ENCODE peak calls at places on chromosomes 3 and 15, in five cellular contexts. H, A, P, I and X are unnamed samples. For H3K36me3, the result is how much of the 10 kb centered on the place peaks cover.

GRCh38 chr3:31523543-31523942 is 9.2 kb upstream of the STT3B start:
- DNase-seq in H (no peak), A (no peak), P (no peak), I (no peak), X (no peak)

GRCh38 chr3:24595801-24596200 is 101.2 kb upstream of the THRB start:
- DNase-seq in H (no peak), A (no peak), P (no peak), I (no peak), X (no peak)

GRCh38 chr3:161423911-161424522 is 52.7 kb upstream of the SPTSSB start:
- DNase-seq in H (no peak), A (no peak), P (no peak), I (peak), X (no peak)

GRCh38 chr3:61118830-61119229 is 132.4 kb downstream of the FHIT start:
- DNase-seq in H (no peak), A (no peak), P (no peak), I (no peak), X (no peak)

GRCh38 chr15:90882781-90883525 is 1.4 kb upstream of the FES start:
- DNase-seq in H (no peak), A (no peak), P (no peak), I (no peak), X (no peak)

GRCh38 chr3:128433630-128434185 is 33.0 kb downstream of the DNAJB8 start:
- DNase-seq in H (no peak), A (no peak), P (no peak), I (no peak), X (no peak)

GRCh38 chr3:150132101-150132749 is 161.5 kb upstream of the PFN2 start:
- DNase-seq in H (no peak), A (no peak), P (no peak), I (no peak), X (no peak)

GRCh38 chr15:57522148-57522547 is 69.6 kb upstream of the MYZAP start:
- DNase-seq in H (no peak), A (peak), P (no peak), I (no peak), X (no peak)

GRCh38 chr3:159458010-159458409 is 530.6 kb upstream of the IL12A start:
- DNase-seq in H (no peak), A (no peak), P (no peak), I (no peak), X (no peak)

GRCh38 chr15:74044267-74045110 is 37.9 kb downstream of the GOLGA6A start:
- DNase-seq in H (no peak), A (no peak), P (no peak), I (no peak), X (no peak)

GRCh38 chr3:42855547-42856380 is 19.9 kb downstream of the CYP8B1 start:
- DNase-seq in H (peak), A (no peak), P (no peak), I (peak), X (no peak)

GRCh38 chr3:137304313-137305056 is 346.7 kb downstream of the IL20RB start:
- DNase-seq in H (no peak), A (no peak), P (peak), I (no peak), X (no peak)

GRCh38 chr3:188780188-188781147 is 391.3 kb upstream of the TPRG1 start:
- DNase-seq in H (no peak), A (no peak), P (no peak), I (peak), X (no peak)

GRCh38 chr3:170301404-170301803 is 56.1 kb upstream of the SKIL start:
- DNase-seq in H (no peak), A (no peak), P (no peak), I (no peak), X (no peak)

GRCh38 chr3:182182531-182182968 is 470.8 kb downstream of the SOX2 start:
- DNase-seq in H (no peak), A (no peak), P (no peak), I (peak), X (no peak)

GRCh38 chr15:34644851-34645250 is 61.4 kb upstream of the GOLGA8B start:
- DNase-seq in H (no peak), A (no peak), P (no peak), I (no peak), X (no peak)

GRCh38 chr3:122533931-122534334 is 19.2 kb upstream of the KPNA1 start:
- DNase-seq in H (no peak), A (no peak), P (no peak), I (no peak), X (no peak)

GRCh38 chr3:23620044-23620443 is 185.7 kb upstream of the UBE2E1 start:
- DNase-seq in H (no peak), A (peak), P (peak), I (no peak), X (no peak)

GRCh38 chr3:46188708-46189107 is 19.4 kb downstream of the CCR1 start:
- DNase-seq in H (no peak), A (no peak), P (no peak), I (no peak), X (no peak)

GRCh38 chr3:31962801-31963205 is 18.3 kb downstream of the OSBPL10 start:
- DNase-seq in H (no peak), A (no peak), P (peak), I (peak), X (no peak)

GRCh38 chr15:101313041-101313761 is 18.2 kb upstream of the SNRPA1 start:
- DNase-seq in H (peak), A (no peak), P (no peak), I (no peak), X (no peak)

GRCh38 chr15:70605606-70606410 is 157.6 kb downstream of the UACA start:
- DNase-seq in H (no peak), A (peak), P (no peak), I (peak), X (no peak)

GRCh38 chr15:75214293-75215096 is 12.8 kb downstream of the C15orf39 start:
- DNase-seq in H (no peak), A (no peak), P (peak), I (no peak), X (no peak)

GRCh38 chr3:105700575-105700974 is 168.2 kb downstream of the CBLB start:
- DNase-seq in H (no peak), A (no peak), P (no peak), I (no peak), X (no peak)

GRCh38 chr15:35912196-35912595 is 366.2 kb upstream of the DPH6 start:
- DNase-seq in H (no peak), A (no peak), P (no peak), I (no peak), X (no peak)

GRCh38 chr15:96947830-96948229 is 617.3 kb downstream of the NR2F2 start:
- DNase-seq in H (no peak), A (no peak), P (peak), I (no peak), X (no peak)

GRCh38 chr15:78306176-78306774 is 6.9 kb upstream of the SKIC8 start:
- DNase-seq in H (no peak), A (no peak), P (no peak), I (no peak), X (no peak)

GRCh38 chr3:32249184-32249782 is 10.8 kb downstream of the CMTM8 start:
- DNase-seq in H (no peak), A (no peak), P (no peak), I (no peak), X (no peak)

GRCh38 chr3:190575441-190576190 is 61.7 kb downstream of the IL1RAP start:
- DNase-seq in H (no peak), A (no peak), P (no peak), I (no peak), X (no peak)

GRCh38 chr3:115996420-115997108 is 373.3 kb downstream of the GAP43 start:
- DNase-seq in H (no peak), A (no peak), P (no peak), I (no peak), X (no peak)

GRCh38 chr3:121894191-121894990 is at the start of gene SLC15A2:
- DNase-seq in H (no peak), A (peak), P (no peak), I (no peak), X (peak)

GRCh38 chr15:25090073-25090733 is 135.4 kb downstream of the SNRPN start:
- DNase-seq in H (peak), A (no peak), P (no peak), I (no peak), X (no peak)

GRCh38 chr3:40211579-40211978 is 97.9 kb upstream of the EIF1B start:
- DNase-seq in H (no peak), A (no peak), P (no peak), I (no peak), X (no peak)

GRCh38 chr3:70716832-70717231 is 404.4 kb upstream of the MDFIC2 start:
- DNase-seq in H (no peak), A (no peak), P (no peak), I (no peak), X (no peak)

GRCh38 chr3:170506556-170506955 is 79.3 kb downstream of the SLC7A14 start:
- DNase-seq in H (no peak), A (no peak), P (no peak), I (peak), X (no peak)

GRCh38 chr3:114365909-114366308 is 72.1 kb downstream of the TIGIT start:
- DNase-seq in H (no peak), A (no peak), P (no peak), I (no peak), X (no peak)

GRCh38 chr3:160982497-160982896 is 122.7 kb downstream of the B3GALNT1 start:
- DNase-seq in H (no peak), A (no peak), P (no peak), I (no peak), X (no peak)

DNA sequence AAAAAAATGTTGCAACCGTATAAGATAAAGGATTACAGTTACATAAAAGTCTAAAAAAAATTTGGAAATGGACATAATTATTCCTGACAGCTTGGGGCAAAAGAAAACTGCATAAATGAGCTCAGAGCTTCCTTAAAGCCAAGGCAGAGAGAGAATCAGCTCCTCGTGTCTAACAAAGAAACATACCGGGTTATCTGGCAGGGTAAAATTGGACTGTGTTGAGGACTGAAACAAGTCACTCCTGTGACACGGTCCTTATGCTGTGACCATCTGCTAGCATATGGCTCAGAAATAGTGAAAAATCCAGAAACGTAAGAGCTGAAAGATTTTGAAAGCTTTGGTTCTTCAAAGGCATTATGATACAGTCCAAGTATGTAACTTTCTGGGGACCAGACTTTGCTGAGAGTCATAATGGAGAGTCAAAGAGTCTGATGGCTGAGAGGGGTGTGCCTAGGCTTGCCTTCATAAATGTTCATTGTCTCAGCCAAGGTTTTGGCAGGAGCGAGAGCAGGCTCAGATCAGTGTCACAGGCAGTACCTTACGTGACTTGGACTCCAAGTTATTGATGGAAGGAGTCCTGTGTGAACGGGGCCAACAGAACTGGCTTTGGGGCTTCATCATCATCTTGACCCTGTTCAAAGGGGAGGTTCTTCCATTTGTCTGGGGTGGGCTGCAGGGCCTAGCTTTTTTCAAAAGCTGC is 12.5 kb downstream of the MAP6D1 start:
- DNase-seq in H (no peak), A (no peak), P (no peak), I (no peak), X (no peak)
- H3K36me3 ChIP-seq in H (half or more), A (half or more), P (under half), I (under half), X (under half)

GRCh38 chr3:100029689-100030088 is 84.6 kb downstream of the FILIP1L start:
- DNase-seq in H (no peak), A (no peak), P (no peak), I (no peak), X (no peak)
- TF ChIP-seq EP300 in H (no peak), A (no peak), P (no peak), I (no peak), X (no peak)

GRCh38 chr3:49093853-49094767 is at the start of gene QRICH1:
- DNase-seq in H (peak), A (peak), P (peak), I (peak), X (peak)

GRCh38 chr3:49104052-49104426 is 518 bp downstream of the QARS1 start:
- DNase-seq in H (no peak), A (no peak), P (no peak), I (no peak), X (no peak)

GRCh38 chr3:49098429-49098828 is 4.6 kb upstream of the QRICH1 start:
- DNase-seq in H (no peak), A (no peak), P (no peak), I (no peak), X (no peak)

GRCh38 chr3:49100046-49100615 is 4.4 kb downstream of the QARS1 start:
- DNase-seq in H (no peak), A (no peak), P (no peak), I (no peak), X (no peak)

GRCh38 chr3:49098910-49099630 is 5.2 kb upstream of the QRICH1 start:
- DNase-seq in H (no peak), A (no peak), P (no peak), I (no peak), X (no peak)
- H3K36me3 ChIP-seq in H (half or more), A (half or more), P (half or more), I (half or more), X (under half)

GRCh38 chr15:85603160-85603559 is 191.6 kb downstream of the KLHL25 start:
- DNase-seq in H (no peak), A (no peak), P (no peak), I (no peak), X (no peak)
- TF ChIP-seq EP300 in H (no peak), A (no peak), P (no peak), I (no peak), X (no peak)

DNA sequence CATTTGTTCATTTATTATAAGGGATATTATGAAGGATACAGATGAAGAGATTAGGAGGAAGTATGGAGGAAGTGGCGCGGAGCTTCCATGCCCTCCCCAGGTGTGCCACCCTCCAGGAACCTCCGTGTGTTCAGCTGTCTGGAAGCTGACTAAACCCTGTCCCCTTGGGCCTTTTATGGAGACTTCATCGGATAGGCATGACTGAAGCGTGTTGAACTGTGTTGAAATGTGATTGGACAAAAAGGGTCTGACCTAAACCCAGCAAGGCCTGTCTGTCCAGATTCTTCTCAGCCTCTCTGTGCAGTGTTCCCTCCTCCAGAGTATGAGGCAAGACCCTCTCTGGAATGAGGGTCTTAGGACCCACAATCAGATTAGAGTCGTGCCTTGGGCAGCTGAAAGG is 31.7 kb downstream of the HACD3 start:
- DNase-seq in H (no peak), A (no peak), P (no peak), I (no peak), X (no peak)
- H3K36me3 ChIP-seq in H (half or more), A (half or more), P (half or more), I (half or more), X (under half)

GRCh38 chr3:81502251-81502650 is 259.2 kb downstream of the GBE1 start:
- DNase-seq in H (no peak), A (no peak), P (no peak), I (no peak), X (no peak)

GRCh38 chr3:81500039-81500438 is 261.4 kb downstream of the GBE1 start:
- DNase-seq in H (no peak), A (no peak), P (no peak), I (no peak), X (no peak)

GRCh38 chr3:81492048-81492447 is 269.4 kb downstream of the GBE1 start:
- DNase-seq in H (no peak), A (no peak), P (no peak), I (no peak), X (no peak)

GRCh38 chr3:81496407-81497104 is 264.9 kb downstream of the GBE1 start:
- DNase-seq in H (no peak), A (no peak), P (no peak), I (no peak), X (no peak)

GRCh38 chr3:81497565-81497964 is 263.9 kb downstream of the GBE1 start:
- DNase-seq in H (no peak), A (no peak), P (no peak), I (no peak), X (no peak)
- TF ChIP-seq EP300 in H (no peak), A (no peak), P (no peak), I (no peak), X (no peak)